ENCODE peak calls at places on chromosomes 11 and 22, in eight cellular contexts. One of them, this sample, is unnamed.

GRCh38 chr11:27218498-27219038 is 144.4 kb downstream of the CCDC34 start:
- DNase-seq in fibroblast of mammary gland: peak
- DNase-seq in H9: no peak
- DNase-seq in HFF-Myc: peak
- DNase-seq in B cell: no peak
- DNase-seq in heart left ventricle: no peak
- DNase-seq in stomach: no peak
- DNase-seq in epithelial cell of esophagus: peak
- DNase-seq in this sample: no peak

GRCh38 chr22:36365020-36365411 is 22.8 kb downstream of the MYH9 start:
- DNase-seq in fibroblast of mammary gland: peak
- DNase-seq in H9: no peak
- DNase-seq in HFF-Myc: peak
- DNase-seq in B cell: peak
- DNase-seq in heart left ventricle: peak
- DNase-seq in stomach: peak
- DNase-seq in epithelial cell of esophagus: peak
- DNase-seq in this sample: peak

GRCh38 chr11:74000307-74000630 is 8.6 kb downstream of the UCP3 start:
- DNase-seq in fibroblast of mammary gland: no peak
- DNase-seq in H9: no peak
- DNase-seq in HFF-Myc: no peak
- DNase-seq in B cell: no peak
- DNase-seq in heart left ventricle: no peak
- DNase-seq in stomach: no peak
- DNase-seq in epithelial cell of esophagus: no peak
- DNase-seq in this sample: no peak

GRCh38 chr11:60204922-60205321 is 22.0 kb upstream of the MS4A6A start:
- DNase-seq in fibroblast of mammary gland: no peak
- DNase-seq in H9: no peak
- DNase-seq in HFF-Myc: no peak
- DNase-seq in B cell: no peak
- DNase-seq in heart left ventricle: no peak
- DNase-seq in stomach: no peak
- DNase-seq in epithelial cell of esophagus: no peak
- DNase-seq in this sample: no peak

GRCh38 chr11:44224867-44225501 is 85.0 kb downstream of the ALX4 start:
- DNase-seq in fibroblast of mammary gland: peak
- DNase-seq in H9: no peak
- DNase-seq in HFF-Myc: no peak
- DNase-seq in B cell: no peak
- DNase-seq in heart left ventricle: peak
- DNase-seq in stomach: no peak
- DNase-seq in epithelial cell of esophagus: no peak
- DNase-seq in this sample: no peak

GRCh38 chr11:36116161-36116560 is 172.3 kb downstream of the LDLRAD3 start:
- DNase-seq in fibroblast of mammary gland: no peak
- DNase-seq in H9: no peak
- DNase-seq in HFF-Myc: no peak
- DNase-seq in B cell: no peak
- DNase-seq in heart left ventricle: no peak
- DNase-seq in stomach: no peak
- DNase-seq in epithelial cell of esophagus: no peak
- DNase-seq in this sample: no peak

GRCh38 chr11:12771875-12772274 is 97.7 kb downstream of the TEAD1 start:
- DNase-seq in fibroblast of mammary gland: peak
- DNase-seq in H9: no peak
- DNase-seq in HFF-Myc: no peak
- DNase-seq in B cell: no peak
- DNase-seq in heart left ventricle: no peak
- DNase-seq in stomach: no peak
- DNase-seq in epithelial cell of esophagus: no peak
- DNase-seq in this sample: no peak

GRCh38 chr11:64759722-64760719 is at the start of gene PYGM:
- DNase-seq in fibroblast of mammary gland: peak
- DNase-seq in H9: peak
- DNase-seq in HFF-Myc: no peak
- DNase-seq in B cell: no peak
- DNase-seq in heart left ventricle: peak
- DNase-seq in stomach: no peak
- DNase-seq in epithelial cell of esophagus: no peak
- DNase-seq in this sample: no peak

GRCh38 chr11:120880791-120881190 is 143.1 kb upstream of the TBCEL start:
- DNase-seq in fibroblast of mammary gland: peak
- DNase-seq in H9: no peak
- DNase-seq in HFF-Myc: no peak
- DNase-seq in B cell: no peak
- DNase-seq in heart left ventricle: no peak
- DNase-seq in stomach: no peak
- DNase-seq in epithelial cell of esophagus: no peak
- DNase-seq in this sample: no peak

GRCh38 chr22:46131151-46131587 is 19.2 kb upstream of the PPARA start:
- DNase-seq in fibroblast of mammary gland: no peak
- DNase-seq in H9: peak
- DNase-seq in HFF-Myc: no peak
- DNase-seq in B cell: peak
- DNase-seq in heart left ventricle: no peak
- DNase-seq in stomach: no peak
- DNase-seq in epithelial cell of esophagus: no peak
- DNase-seq in this sample: no peak
- TF ChIP-seq CTCF in fibroblast of mammary gland: peak
- TF ChIP-seq CTCF in H9: peak
- TF ChIP-seq CTCF in HFF-Myc: peak
- TF ChIP-seq CTCF in B cell: no peak
- TF ChIP-seq CTCF in heart left ventricle: no peak
- TF ChIP-seq CTCF in stomach: no peak
- TF ChIP-seq CTCF in epithelial cell of esophagus: peak
- TF ChIP-seq CTCF in this sample: peak

DNA sequence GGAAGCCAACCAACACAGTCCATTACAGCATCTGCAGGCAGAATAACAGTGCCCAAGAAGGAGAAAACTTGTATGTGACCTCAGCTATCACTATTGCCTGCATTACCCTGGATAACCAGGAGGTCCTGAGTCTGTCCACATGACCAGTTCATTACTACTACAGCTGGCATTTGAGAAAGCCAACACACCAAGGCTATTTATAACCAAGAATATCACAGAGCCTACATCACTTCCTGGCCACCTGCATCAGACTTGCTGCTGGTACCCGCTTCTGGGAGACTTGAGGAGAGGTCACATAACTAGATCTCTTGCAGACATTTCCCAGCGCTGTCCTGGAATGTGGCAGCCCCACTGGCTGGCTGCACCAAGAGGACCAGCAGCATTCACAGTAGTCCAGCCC is 11.1 kb upstream of the OR56B4 start:
- DNase-seq in fibroblast of mammary gland: no peak
- DNase-seq in H9: no peak
- DNase-seq in HFF-Myc: no peak
- DNase-seq in B cell: no peak
- DNase-seq in heart left ventricle: no peak
- DNase-seq in stomach: no peak
- DNase-seq in epithelial cell of esophagus: no peak
- DNase-seq in this sample: no peak
- TF ChIP-seq CTCF in fibroblast of mammary gland: no peak
- TF ChIP-seq CTCF in H9: no peak
- TF ChIP-seq CTCF in HFF-Myc: no peak
- TF ChIP-seq CTCF in B cell: no peak
- TF ChIP-seq CTCF in heart left ventricle: no peak
- TF ChIP-seq CTCF in stomach: no peak
- TF ChIP-seq CTCF in epithelial cell of esophagus: no peak
- TF ChIP-seq CTCF in this sample: no peak

GRCh38 chr22:29078036-29078868 is 5.4 kb downstream of the KREMEN1 start:
- DNase-seq in fibroblast of mammary gland: no peak
- DNase-seq in H9: no peak
- DNase-seq in HFF-Myc: no peak
- DNase-seq in B cell: no peak
- DNase-seq in heart left ventricle: no peak
- DNase-seq in stomach: no peak
- DNase-seq in epithelial cell of esophagus: no peak
- DNase-seq in this sample: no peak
- TF ChIP-seq CTCF in fibroblast of mammary gland: no peak
- TF ChIP-seq CTCF in H9: no peak
- TF ChIP-seq CTCF in HFF-Myc: peak
- TF ChIP-seq CTCF in B cell: no peak
- TF ChIP-seq CTCF in heart left ventricle: no peak
- TF ChIP-seq CTCF in stomach: no peak
- TF ChIP-seq CTCF in epithelial cell of esophagus: no peak
- TF ChIP-seq CTCF in this sample: no peak

GRCh38 chr22:39173787-39174497 is 21.5 kb upstream of the CBX7 start:
- DNase-seq in fibroblast of mammary gland: no peak
- DNase-seq in H9: no peak
- DNase-seq in HFF-Myc: no peak
- DNase-seq in B cell: no peak
- DNase-seq in heart left ventricle: no peak
- DNase-seq in stomach: no peak
- DNase-seq in epithelial cell of esophagus: no peak
- DNase-seq in this sample: no peak

GRCh38 chr22:39176673-39177455 is 24.4 kb upstream of the CBX7 start:
- DNase-seq in fibroblast of mammary gland: no peak
- DNase-seq in H9: peak
- DNase-seq in HFF-Myc: no peak
- DNase-seq in B cell: no peak
- DNase-seq in heart left ventricle: no peak
- DNase-seq in stomach: no peak
- DNase-seq in epithelial cell of esophagus: no peak
- DNase-seq in this sample: no peak

GRCh38 chr22:39174498-39175120 is 22.1 kb upstream of the CBX7 start:
- DNase-seq in fibroblast of mammary gland: peak
- DNase-seq in H9: peak
- DNase-seq in HFF-Myc: peak
- DNase-seq in B cell: peak
- DNase-seq in heart left ventricle: peak
- DNase-seq in stomach: peak
- DNase-seq in epithelial cell of esophagus: peak
- DNase-seq in this sample: peak

GRCh38 chr22:39176067-39176621 is 23.7 kb upstream of the CBX7 start:
- DNase-seq in fibroblast of mammary gland: peak
- DNase-seq in H9: peak
- DNase-seq in HFF-Myc: no peak
- DNase-seq in B cell: no peak
- DNase-seq in heart left ventricle: peak
- DNase-seq in stomach: peak
- DNase-seq in epithelial cell of esophagus: peak
- DNase-seq in this sample: peak

DNA sequence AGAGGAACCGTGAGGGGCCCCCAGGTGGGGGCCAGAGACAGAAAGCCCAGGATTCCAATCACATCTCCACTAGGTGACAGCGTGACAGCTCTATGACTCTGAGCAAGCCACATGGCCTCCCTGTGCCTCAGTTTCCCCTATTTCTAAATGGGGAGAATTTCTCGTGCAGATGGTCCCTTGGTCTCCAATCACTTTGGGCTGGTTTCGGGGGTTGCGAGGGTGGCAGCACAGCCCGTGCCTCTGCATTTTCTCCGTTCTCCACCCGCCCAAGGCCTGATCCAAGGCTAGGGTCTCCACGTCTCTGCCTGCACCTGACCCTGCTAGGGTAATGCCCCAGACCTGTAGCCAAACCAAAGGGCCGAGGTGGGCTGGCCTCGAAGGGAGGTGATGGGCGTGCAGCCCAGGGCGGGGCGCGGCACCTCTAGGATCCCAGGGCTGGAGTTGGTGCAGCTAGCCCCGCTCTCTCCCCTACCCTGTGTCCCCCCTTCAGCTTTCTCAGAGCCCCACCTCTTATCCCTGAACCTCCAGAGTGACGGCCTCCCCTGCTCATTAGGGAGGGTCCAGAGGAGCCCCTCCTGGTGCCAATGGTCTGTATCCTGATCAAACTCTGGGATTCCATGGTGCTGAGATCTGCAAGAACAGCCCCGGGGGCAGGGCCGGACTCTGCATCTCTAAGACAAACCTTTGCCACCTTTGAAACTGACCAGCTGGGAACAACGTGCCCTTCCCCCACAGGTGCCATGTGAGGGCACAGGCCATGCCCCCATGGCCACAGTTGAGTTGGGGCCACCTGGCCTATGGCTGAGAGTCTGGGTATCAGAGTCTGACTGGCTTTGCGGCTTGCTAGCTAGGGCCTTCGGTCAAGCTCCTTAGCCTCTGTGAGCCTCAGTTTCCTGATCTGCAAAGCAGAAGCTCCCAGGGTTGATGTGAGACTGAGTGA is 22.9 kb upstream of the CBX7 start:
- DNase-seq in fibroblast of mammary gland: no peak
- DNase-seq in H9: peak
- DNase-seq in HFF-Myc: no peak
- DNase-seq in B cell: peak
- DNase-seq in heart left ventricle: no peak
- DNase-seq in stomach: no peak
- DNase-seq in epithelial cell of esophagus: no peak
- DNase-seq in this sample: peak
- TF ChIP-seq CTCF in fibroblast of mammary gland: no peak
- TF ChIP-seq CTCF in H9: no peak
- TF ChIP-seq CTCF in HFF-Myc: no peak
- TF ChIP-seq CTCF in B cell: no peak
- TF ChIP-seq CTCF in heart left ventricle: no peak
- TF ChIP-seq CTCF in stomach: no peak
- TF ChIP-seq CTCF in epithelial cell of esophagus: no peak
- TF ChIP-seq CTCF in this sample: no peak

DNA sequence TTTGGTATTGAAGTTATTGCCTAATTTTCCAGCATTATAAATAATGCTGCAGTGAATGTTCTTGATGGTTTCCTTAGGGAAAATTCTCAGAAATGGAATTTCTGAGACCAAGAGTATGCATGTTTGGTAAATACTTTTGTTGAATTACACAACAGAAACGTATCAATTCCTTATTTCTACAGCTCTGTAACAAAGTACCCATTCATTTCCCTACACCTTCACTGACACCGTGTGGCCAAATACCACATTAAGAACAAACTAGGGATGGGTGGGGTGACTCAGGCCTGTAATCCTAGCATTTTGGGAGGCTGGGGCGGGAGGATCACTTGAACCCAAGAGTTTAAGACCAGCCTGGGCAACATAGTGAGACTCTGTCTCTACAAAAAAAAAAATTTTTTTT is 21.8 kb downstream of the MCAM start:
- DNase-seq in fibroblast of mammary gland: peak
- DNase-seq in H9: no peak
- DNase-seq in HFF-Myc: no peak
- DNase-seq in B cell: no peak
- DNase-seq in heart left ventricle: no peak
- DNase-seq in stomach: no peak
- DNase-seq in epithelial cell of esophagus: peak
- DNase-seq in this sample: peak
- TF ChIP-seq CTCF in fibroblast of mammary gland: peak
- TF ChIP-seq CTCF in H9: peak
- TF ChIP-seq CTCF in HFF-Myc: no peak
- TF ChIP-seq CTCF in B cell: no peak
- TF ChIP-seq CTCF in heart left ventricle: no peak
- TF ChIP-seq CTCF in stomach: no peak
- TF ChIP-seq CTCF in epithelial cell of esophagus: peak
- TF ChIP-seq CTCF in this sample: peak

This sample was measured in MCF 10A.